ENCODE peak calls at places on chromosomes 2 and 18, in four cellular contexts. Q is Peyer's patch, L is cardiac fibroblast, N is omental fat pad. W is an unnamed sample.

GRCh38 chr2:150126143-150126725 is 361.2 kb downstream of the RND3 start:
- DNase-seq in Q (no peak), L (no peak), N (no peak), W (no peak)

GRCh38 chr18:22871809-22872525 is 61.2 kb upstream of the RBBP8 start:
- DNase-seq in Q (no peak), L (peak; percentile 27), N (no peak), W (no peak)

GRCh38 chr2:237180225-237180624 is 94.5 kb downstream of the COPS8 start:
- DNase-seq in Q (no peak), L (peak; percentile 70), N (no peak), W (no peak)

GRCh38 chr18:21300616-21301200 is 58.7 kb downstream of the GREB1L start:
- DNase-seq in Q (no peak), L (no peak), N (no peak), W (no peak)

GRCh38 chr2:3186766-3187165 is 190.9 kb downstream of the EIPR1 start:
- DNase-seq in Q (peak; percentile 43), L (no peak), N (no peak), W (no peak)

GRCh38 chr18:64380117-64380516 is 231.2 kb upstream of the LINC00305 start:
- DNase-seq in Q (no peak), L (no peak), N (no peak), W (no peak)

GRCh38 chr2:83584674-83585073 is 874.4 kb downstream of the SUCLG1 start:
- DNase-seq in Q (no peak), L (peak; percentile 8), N (no peak), W (no peak)

GRCh38 chr2:199258291-199258690 is 199.4 kb downstream of the SATB2 start:
- DNase-seq in Q (no peak), L (no peak), N (no peak), W (no peak)

GRCh38 chr2:138276367-138276766 is 225.2 kb upstream of the SPOPL start:
- DNase-seq in Q (no peak), L (no peak), N (no peak), W (no peak)

GRCh38 chr18:25298853-25299274 is 53.1 kb downstream of the ZNF521 start:
- DNase-seq in Q (no peak), L (peak; percentile 79), N (peak; percentile 42), W (no peak)

GRCh38 chr2:209323738-209324137 is 100.1 kb upstream of the MAP2 start:
- DNase-seq in Q (no peak), L (no peak), N (no peak), W (no peak)

GRCh38 chr2:6946722-6947121 is 29.5 kb downstream of the RNF144A start:
- DNase-seq in Q (no peak), L (peak; percentile 55), N (no peak), W (no peak)

GRCh38 chr2:134436706-134437105 is 182.8 kb downstream of the MGAT5 start:
- DNase-seq in Q (no peak), L (no peak), N (no peak), W (no peak)

GRCh38 chr18:22136395-22136794 is 33.0 kb upstream of the GATA6 start:
- DNase-seq in Q (no peak), L (peak; percentile 10), N (no peak), W (peak; percentile 29)

GRCh38 chr18:59056706-59057492 is 82.8 kb upstream of the SEC11C start:
- DNase-seq in Q (no peak), L (peak; percentile 86), N (peak; percentile 47), W (peak; percentile 79)

GRCh38 chr2:218123986-218124385 is 1.8 kb upstream of the CXCR2 start:
- DNase-seq in Q (no peak), L (no peak), N (no peak), W (no peak)

GRCh38 chr2:201233192-201234166 is 26.9 kb upstream of the CASP8 start:
- DNase-seq in Q (peak; percentile 90), L (peak; percentile 39), N (no peak), W (peak; percentile 95)